ENCODE peak calls at places on chromosomes 6 and 20, in five cellular contexts. L, Y, G, V and I are unnamed samples. For H3K9me3, the result is how much of the 10 kb centered on the place peaks cover.

GRCh38 chr6:154613137-154613676 is 102.7 kb upstream of the CNKSR3 start:
- DNase-seq in L (no peak), Y (no peak), G (no peak), V (peak), I (peak)

GRCh38 chr6:159615923-159616322 is 77.1 kb downstream of the SOD2 start:
- DNase-seq in L (no peak), Y (no peak), G (no peak), V (no peak), I (no peak)

GRCh38 chr6:11609324-11610071 is 71.9 kb downstream of the TMEM170B start:
- DNase-seq in L (no peak), Y (peak), G (no peak), V (peak), I (no peak)

GRCh38 chr20:51457281-51457932 is 85.1 kb downstream of the NFATC2 start:
- DNase-seq in L (no peak), Y (peak), G (no peak), V (peak), I (peak)

GRCh38 chr6:168908887-168909286 is 344.8 kb downstream of the THBS2 start:
- DNase-seq in L (no peak), Y (no peak), G (no peak), V (peak), I (no peak)

GRCh38 chr6:143536461-143536865 is 24.9 kb upstream of the FUCA2 start:
- DNase-seq in L (peak), Y (peak), G (peak), V (peak), I (peak)

GRCh38 chr6:159125977-159126376 is 43.2 kb upstream of the FNDC1 start:
- DNase-seq in L (no peak), Y (no peak), G (no peak), V (peak), I (no peak)

GRCh38 chr6:48744948-48745347 is 634.0 kb upstream of the PTCHD4 start:
- DNase-seq in L (no peak), Y (no peak), G (no peak), V (peak), I (no peak)

GRCh38 chr6:13762648-13763441 is 51.2 kb upstream of the RANBP9 start:
- DNase-seq in L (no peak), Y (peak), G (no peak), V (peak), I (peak)

DNA sequence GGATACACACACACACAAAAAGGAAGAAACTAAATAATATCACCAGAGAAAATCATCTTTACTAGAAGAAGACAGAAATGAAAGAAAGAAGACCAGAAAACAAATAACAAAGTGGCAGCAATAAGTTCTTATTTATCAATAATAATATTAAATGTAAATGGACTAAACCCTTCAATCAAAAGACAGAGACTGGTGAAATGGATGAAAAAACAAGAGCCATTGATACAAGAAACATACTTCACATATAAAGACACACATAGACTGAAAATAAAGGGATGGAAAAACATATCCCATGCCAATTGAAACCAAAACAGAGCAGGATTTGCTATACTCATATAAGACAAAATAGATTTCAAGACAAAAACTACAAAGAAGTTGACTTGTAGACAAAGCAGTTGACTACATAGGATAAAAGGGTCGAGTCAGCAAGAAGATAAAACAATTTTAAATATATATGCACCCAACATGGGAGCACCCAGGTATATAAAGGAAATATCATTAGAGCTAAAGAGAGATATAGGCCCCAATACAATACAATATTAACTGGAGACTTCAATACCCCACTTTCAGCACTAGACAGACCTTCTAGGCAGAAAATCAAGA is 259.4 kb downstream of the EPM2A start:
- DNase-seq in L (no peak), Y (no peak), G (no peak), V (no peak), I (no peak)
- H3K9me3 ChIP-seq in L (under half), Y (under half), G (under half), V (under half), I (under half)

DNA sequence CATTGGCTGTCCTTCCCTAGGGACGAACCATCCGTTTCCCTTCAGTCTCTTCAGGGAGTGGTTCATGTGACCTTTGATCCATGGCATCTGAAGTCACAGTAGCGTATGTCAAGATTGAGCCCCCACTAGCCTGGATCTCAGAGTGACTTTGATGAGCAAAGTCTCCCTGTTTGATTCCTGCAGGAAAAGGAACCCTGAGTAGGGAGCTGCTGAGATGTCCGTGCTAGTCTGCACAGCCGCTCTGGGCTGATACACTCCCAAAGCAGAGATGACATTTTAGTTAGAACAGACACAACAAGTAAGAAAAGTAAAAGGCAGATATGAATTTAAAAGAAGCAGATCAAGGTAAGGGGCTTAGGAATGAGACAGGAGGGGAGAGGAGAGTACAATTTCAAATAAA is 899.4 kb downstream of the C6orf118 start:
- DNase-seq in L (no peak), Y (no peak), G (no peak), V (no peak), I (no peak)
- H3K9me3 ChIP-seq in L (under half), Y (under half), G (under half), V (under half), I (under half)

DNA sequence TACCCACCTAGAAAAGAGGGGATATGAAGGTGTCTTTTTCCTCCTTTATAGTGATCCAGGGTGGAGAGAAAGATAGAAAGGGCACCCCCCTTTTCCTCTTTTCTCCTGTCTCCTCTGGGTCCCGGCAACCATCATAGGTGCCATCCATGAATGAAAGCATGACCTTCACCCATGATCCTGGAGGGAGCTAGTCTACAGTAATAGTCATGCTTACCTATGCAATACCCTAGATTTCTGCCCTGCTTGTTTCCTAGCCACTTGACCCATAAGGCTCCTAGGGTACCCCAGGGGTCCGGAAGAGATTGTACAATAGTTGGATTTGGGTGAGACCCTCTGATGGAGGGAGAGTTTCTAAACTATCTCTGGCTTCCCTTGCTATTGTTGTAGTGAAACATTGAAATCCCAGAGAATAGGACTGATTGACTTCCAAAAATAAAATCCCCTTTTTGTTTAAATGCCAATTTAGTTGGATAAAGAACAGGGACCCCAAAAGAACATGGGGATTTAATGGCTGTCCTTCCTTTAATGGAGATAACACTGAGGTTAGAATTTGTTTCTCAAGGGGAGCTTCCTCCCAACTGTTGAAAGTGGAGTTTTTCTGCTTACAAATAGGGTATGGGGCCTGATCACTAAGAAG is 366.8 kb upstream of the KHDRBS2 start:
- DNase-seq in L (no peak), Y (no peak), G (no peak), V (peak), I (no peak)
- H3K9me3 ChIP-seq in L (under half), Y (under half), G (under half), V (under half), I (under half)

GRCh38 chr6:78062993-78063392 is 410.2 kb downstream of the MEI4 start:
- DNase-seq in L (no peak), Y (no peak), G (no peak), V (no peak), I (no peak)
- H3K9me3 ChIP-seq in L (under half), Y (under half), G (under half), V (under half), I (under half)

GRCh38 chr20:5187122-5187521 is 60.3 kb downstream of the CDS2 start:
- DNase-seq in L (no peak), Y (no peak), G (no peak), V (no peak), I (no peak)
- H3K9me3 ChIP-seq in L (under half), Y (under half), G (under half), V (under half), I (under half)

GRCh38 chr20:59134182-59134581 is 29.4 kb upstream of the ZNF831 start:
- DNase-seq in L (no peak), Y (no peak), G (no peak), V (no peak), I (no peak)

GRCh38 chr20:59138114-59138602 is 25.5 kb upstream of the ZNF831 start:
- DNase-seq in L (no peak), Y (no peak), G (no peak), V (no peak), I (no peak)

GRCh38 chr20:59135093-59135492 is 28.5 kb upstream of the ZNF831 start:
- DNase-seq in L (no peak), Y (no peak), G (no peak), V (no peak), I (no peak)

GRCh38 chr20:59137532-59137931 is 26.1 kb upstream of the ZNF831 start:
- DNase-seq in L (no peak), Y (no peak), G (no peak), V (no peak), I (peak)

DNA sequence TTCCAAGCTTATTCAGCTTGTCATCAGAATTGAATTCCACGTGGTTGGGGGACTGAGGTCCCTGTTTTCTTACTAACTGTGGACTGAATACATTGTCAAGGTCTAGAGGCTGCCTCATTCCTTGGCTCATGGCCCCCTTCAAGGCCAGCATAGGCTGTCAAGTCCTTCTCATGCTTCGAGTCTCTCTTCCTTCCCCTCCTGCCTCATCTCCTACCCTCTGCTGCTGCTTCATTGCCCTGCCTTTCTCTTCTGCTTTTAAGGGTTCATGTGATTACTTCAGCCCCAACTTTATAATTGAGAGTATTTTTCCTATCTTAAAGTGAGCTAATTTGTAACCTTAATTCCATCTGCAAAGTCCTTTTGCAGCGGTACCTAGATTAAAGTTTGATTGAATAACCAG is 27.6 kb upstream of the ZNF831 start:
- DNase-seq in L (no peak), Y (no peak), G (no peak), V (no peak), I (no peak)
- H3K9me3 ChIP-seq in L (under half), Y (under half), G (under half), V (under half), I (under half)

GRCh38 chr6:344816-345340 is 46.7 kb upstream of the IRF4 start:
- DNase-seq in L (no peak), Y (peak), G (no peak), V (no peak), I (no peak)
- H3K9me3 ChIP-seq in L (under half), Y (under half), G (under half), V (under half), I (under half)